ENCODE peak calls at places on chromosomes 2 and 18, in four cellular contexts. P is non-pigmented ciliary epithelial cell, E is glutamatergic neuron, Y is upper lobe of right lung. B is an unnamed sample.

GRCh38 chr2:122451040-122451439 is 695.6 kb downstream of the TSN start:
- DNase-seq in E (no peak), P (no peak), Y (no peak), B (no peak)

GRCh38 chr2:216735086-216735485 is 39.7 kb upstream of the IGFBP5 start:
- DNase-seq in P (no peak), E (no peak), Y (no peak), B (no peak)

GRCh38 chr2:216663106-216663505 is 29.9 kb downstream of the IGFBP2 start:
- DNase-seq in Y (no peak), E (no peak), P (no peak), B (no peak)

GRCh38 chr2:233331536-233331935 is 22.8 kb upstream of the DGKD start:
- DNase-seq in E (no peak), Y (peak), P (no peak), B (peak)

GRCh38 chr2:159228006-159228655 is 58.4 kb downstream of the WDSUB1 start:
- DNase-seq in P (no peak), E (no peak), Y (no peak), B (no peak)

GRCh38 chr2:159773426-159773825 is 24.6 kb downstream of the CD302 start:
- DNase-seq in E (no peak), Y (no peak), P (no peak), B (no peak)

GRCh38 chr2:238235331-238235732 is 4.5 kb downstream of the HES6 start:
- DNase-seq in Y (no peak), P (no peak), E (no peak), B (no peak)

GRCh38 chr2:25362564-25363145 is 20.9 kb upstream of the DNMT3A start:
- DNase-seq in P (no peak), Y (no peak), E (no peak), B (peak)

GRCh38 chr2:28869494-28870145 is 489 bp downstream of the TRMT61B start:
- DNase-seq in E (peak), P (no peak), Y (no peak), B (peak)

GRCh38 chr2:7672027-7672684 is 754.9 kb downstream of the RNF144A start:
- DNase-seq in E (peak), Y (peak), P (peak), B (peak)

GRCh38 chr2:19038096-19039015 is 320.1 kb downstream of the OSR1 start:
- DNase-seq in Y (no peak), E (no peak), P (no peak), B (no peak)

GRCh38 chr18:2515908-2516625 is 55.2 kb downstream of the METTL4 start:
- DNase-seq in Y (no peak), P (peak), E (no peak), B (no peak)

GRCh38 chr2:16693854-16694253 is 28.2 kb upstream of the CYRIA start:
- DNase-seq in E (no peak), P (no peak), Y (no peak), B (no peak)

GRCh38 chr2:170073288-170073687 is 104.7 kb upstream of the MYO3B start:
- DNase-seq in Y (no peak), E (no peak), P (peak), B (peak)

GRCh38 chr18:65206551-65207260 is 544.1 kb upstream of the CDH7 start:
- DNase-seq in E (no peak), P (no peak), Y (no peak), B (no peak)

GRCh38 chr2:176575237-176575744 is 306.0 kb downstream of the MTX2 start:
- DNase-seq in Y (no peak), P (no peak), E (no peak), B (no peak)

GRCh38 chr18:55275042-55275897 is 312.7 kb downstream of the TCF4 start:
- DNase-seq in Y (no peak), P (peak), E (no peak), B (peak)

GRCh38 chr18:74493689-74494088 is 2.5 kb upstream of the CNDP2 start:
- DNase-seq in E (no peak), Y (no peak), P (peak), B (no peak)

GRCh38 chr2:239934571-239935171 is 90.5 kb downstream of the NDUFA10 start:
- DNase-seq in Y (peak), E (peak), P (no peak), B (peak)

GRCh38 chr18:57748770-57749603 is 54.1 kb downstream of the ATP8B1 start:
- DNase-seq in P (no peak), E (no peak), Y (no peak), B (no peak)

GRCh38 chr2:88832256-88832991 is 141.0 kb downstream of the RPIA start:
- DNase-seq in E (no peak), P (no peak), Y (no peak), B (no peak)

GRCh38 chr2:241224068-241224850 is 35.8 kb downstream of the ANO7 start:
- DNase-seq in Y (no peak), E (peak), P (no peak), B (peak)

GRCh38 chr2:18187214-18187613 is 308.7 kb downstream of the KCNS3 start:
- DNase-seq in E (no peak), P (no peak), Y (no peak), B (no peak)

GRCh38 chr2:231525248-231526163 is 4.7 kb downstream of the NMUR1 start:
- DNase-seq in P (no peak), Y (peak), E (no peak), B (no peak)

GRCh38 chr2:84083984-84084383 is 375.1 kb downstream of the SUCLG1 start:
- DNase-seq in P (no peak), Y (no peak), E (no peak), B (no peak)

GRCh38 chr2:36792947-36793346 is 96.4 kb downstream of the VIT start:
- DNase-seq in P (no peak), E (no peak), Y (no peak), B (no peak)

GRCh38 chr2:231545105-231545902 is 15.1 kb upstream of the NMUR1 start:
- DNase-seq in P (peak), Y (peak), E (no peak), B (no peak)

GRCh38 chr18:45755936-45756335 is 32.0 kb downstream of the SLC14A1 start:
- DNase-seq in P (no peak), Y (no peak), E (no peak), B (no peak)

GRCh38 chr2:38191516-38191915 is 115.6 kb upstream of the CYP1B1 start:
- DNase-seq in Y (no peak), E (no peak), P (no peak), B (no peak)

GRCh38 chr2:128281852-128282245 is 36.8 kb downstream of the HS6ST1 start:
- DNase-seq in E (peak), P (no peak), Y (peak), B (peak)

GRCh38 chr18:63603772-63604171 is 16.6 kb downstream of the SERPINB13 start:
- DNase-seq in P (peak), Y (no peak), E (no peak), B (no peak)

GRCh38 chr18:75249672-75250470 is 39.3 kb downstream of the TSHZ1 start:
- DNase-seq in Y (no peak), P (no peak), E (no peak), B (no peak)

GRCh38 chr2:128408349-128409305 is 90.0 kb upstream of the HS6ST1 start:
- DNase-seq in E (no peak), P (no peak), Y (peak), B (no peak)

GRCh38 chr18:26307161-26307773 is 81.0 kb downstream of the TAF4B start:
- DNase-seq in Y (no peak), E (no peak), P (peak), B (no peak)

GRCh38 chr2:192030289-192030688 is 164.4 kb downstream of the TMEFF2 start:
- DNase-seq in P (no peak), Y (no peak), E (no peak), B (no peak)

GRCh38 chr2:111952871-111953497 is 54.6 kb downstream of the MERTK start:
- DNase-seq in E (no peak), P (no peak), Y (no peak), B (no peak)

GRCh38 chr2:88540346-88540745 is 86.9 kb downstream of the EIF2AK3 start:
- DNase-seq in E (no peak), Y (no peak), P (peak), B (no peak)